ENCODE peak calls at places on chromosome 11, in ten cellular contexts. One of them, this sample, is unnamed.

GRCh38 chr11:2298795-2299747 is 2.6 kb downstream of the C11orf21 start:
- DNase-seq in GM10248: no peak
- DNase-seq in kidney epithelial cell: no peak
- DNase-seq in endothelial cell: peak
- DNase-seq in AG04450: no peak
- DNase-seq in neural progenitor cell: peak
- DNase-seq in heart left ventricle: no peak
- DNase-seq in nephron progenitor cell: peak
- DNase-seq in lower leg skin: peak
- DNase-seq in H1: peak
- DNase-seq in this sample: no peak

GRCh38 chr11:71248656-71249055 is 3.7 kb downstream of the SHANK2 start:
- DNase-seq in nephron progenitor cell: no peak
- DNase-seq in GM10248: no peak
- DNase-seq in AG04450: no peak
- DNase-seq in endothelial cell: no peak
- DNase-seq in H1: no peak
- DNase-seq in neural progenitor cell: no peak
- DNase-seq in lower leg skin: no peak
- DNase-seq in heart left ventricle: no peak
- DNase-seq in kidney epithelial cell: no peak
- DNase-seq in this sample: no peak

GRCh38 chr11:86954288-86955110 is 696 bp downstream of the FZD4 start:
- DNase-seq in endothelial cell: peak
- DNase-seq in nephron progenitor cell: peak
- DNase-seq in neural progenitor cell: peak
- DNase-seq in kidney epithelial cell: no peak
- DNase-seq in GM10248: peak
- DNase-seq in lower leg skin: peak
- DNase-seq in heart left ventricle: peak
- DNase-seq in AG04450: no peak
- DNase-seq in H1: no peak
- DNase-seq in this sample: no peak

GRCh38 chr11:101195294-101195693 is 65.7 kb upstream of the PGR start:
- DNase-seq in AG04450: no peak
- DNase-seq in endothelial cell: no peak
- DNase-seq in GM10248: no peak
- DNase-seq in lower leg skin: no peak
- DNase-seq in neural progenitor cell: no peak
- DNase-seq in nephron progenitor cell: no peak
- DNase-seq in H1: no peak
- DNase-seq in kidney epithelial cell: no peak
- DNase-seq in heart left ventricle: no peak
- DNase-seq in this sample: no peak

GRCh38 chr11:110429614-110430266 is at the start of gene FDX1:
- DNase-seq in H1: peak
- DNase-seq in nephron progenitor cell: peak
- DNase-seq in kidney epithelial cell: peak
- DNase-seq in lower leg skin: peak
- DNase-seq in AG04450: peak
- DNase-seq in endothelial cell: peak
- DNase-seq in neural progenitor cell: peak
- DNase-seq in heart left ventricle: peak
- DNase-seq in GM10248: peak
- DNase-seq in this sample: peak

GRCh38 chr11:73245461-73245860 is 26.7 kb upstream of the P2RY6 start:
- DNase-seq in lower leg skin: no peak
- DNase-seq in kidney epithelial cell: no peak
- DNase-seq in nephron progenitor cell: no peak
- DNase-seq in endothelial cell: no peak
- DNase-seq in neural progenitor cell: no peak
- DNase-seq in H1: no peak
- DNase-seq in GM10248: no peak
- DNase-seq in AG04450: no peak
- DNase-seq in heart left ventricle: no peak
- DNase-seq in this sample: no peak

GRCh38 chr11:119999220-119999619 is 138.7 kb downstream of the TRIM29 start:
- DNase-seq in endothelial cell: no peak
- DNase-seq in heart left ventricle: no peak
- DNase-seq in kidney epithelial cell: no peak
- DNase-seq in neural progenitor cell: peak
- DNase-seq in AG04450: no peak
- DNase-seq in H1: no peak
- DNase-seq in lower leg skin: no peak
- DNase-seq in GM10248: no peak
- DNase-seq in nephron progenitor cell: no peak
- DNase-seq in this sample: no peak

GRCh38 chr11:6022954-6023353 is 7.6 kb downstream of the OR56A1 start:
- DNase-seq in endothelial cell: peak
- DNase-seq in heart left ventricle: no peak
- DNase-seq in nephron progenitor cell: peak
- DNase-seq in neural progenitor cell: peak
- DNase-seq in lower leg skin: no peak
- DNase-seq in kidney epithelial cell: no peak
- DNase-seq in H1: no peak
- DNase-seq in AG04450: no peak
- DNase-seq in GM10248: no peak
- DNase-seq in this sample: no peak

GRCh38 chr11:2775083-2775625 is 75.4 kb upstream of the KCNQ1OT1 start:
- DNase-seq in nephron progenitor cell: no peak
- DNase-seq in lower leg skin: peak
- DNase-seq in kidney epithelial cell: no peak
- DNase-seq in heart left ventricle: no peak
- DNase-seq in endothelial cell: peak
- DNase-seq in H1: no peak
- DNase-seq in neural progenitor cell: no peak
- DNase-seq in GM10248: no peak
- DNase-seq in AG04450: no peak
- DNase-seq in this sample: no peak

GRCh38 chr11:113991170-113991569 is 16.3 kb downstream of the HTR3A start:
- DNase-seq in heart left ventricle: no peak
- DNase-seq in endothelial cell: peak
- DNase-seq in H1: peak
- DNase-seq in lower leg skin: no peak
- DNase-seq in GM10248: no peak
- DNase-seq in kidney epithelial cell: no peak
- DNase-seq in AG04450: no peak
- DNase-seq in nephron progenitor cell: peak
- DNase-seq in neural progenitor cell: peak
- DNase-seq in this sample: peak

DNA sequence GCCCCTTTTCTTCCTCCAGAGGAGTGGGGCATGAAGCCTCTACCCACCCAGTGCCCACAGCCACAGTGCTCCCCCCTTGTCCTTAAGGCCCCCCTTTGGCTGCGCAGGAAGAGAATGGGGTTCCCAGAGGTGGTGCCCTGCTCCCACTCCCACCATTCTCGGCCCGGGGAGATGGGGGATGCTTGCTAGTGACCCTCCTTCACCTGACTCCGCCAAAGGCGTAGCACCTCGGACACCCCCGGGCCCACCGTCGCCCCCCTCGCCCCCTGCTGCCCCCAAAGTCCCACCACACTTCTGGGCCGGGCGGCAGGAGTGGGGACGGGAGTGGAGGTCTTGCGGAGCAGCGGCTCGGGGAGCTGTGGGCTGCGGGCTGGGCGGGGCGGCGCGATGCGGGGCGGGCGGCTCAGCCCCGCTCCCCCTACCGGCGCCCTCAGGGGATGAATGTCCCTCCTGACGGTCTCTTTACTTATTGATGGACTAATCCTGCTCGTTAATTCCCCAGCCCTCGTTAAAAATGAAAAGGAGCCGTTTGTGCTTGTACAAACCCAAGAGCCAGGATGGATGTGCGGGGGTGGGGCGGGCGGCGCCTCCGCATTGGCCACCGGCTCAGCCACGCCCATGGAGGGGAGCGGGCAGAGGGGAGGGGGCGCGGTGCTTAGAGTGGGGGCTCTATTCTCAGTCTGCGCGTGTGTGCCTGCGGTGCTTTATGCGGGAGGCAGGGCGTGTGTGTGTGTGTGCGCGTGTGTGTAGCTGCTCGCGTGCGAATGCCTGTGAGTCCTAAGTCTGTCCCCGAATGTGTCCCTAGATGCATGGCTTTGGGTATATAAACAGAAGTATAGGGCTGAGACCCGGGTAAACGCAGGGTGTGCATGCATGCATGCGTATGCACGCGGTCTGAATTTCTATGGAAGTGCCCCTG is 25.6 kb downstream of the SYT7 start:
- DNase-seq in neural progenitor cell: peak
- DNase-seq in GM10248: no peak
- DNase-seq in AG04450: no peak
- DNase-seq in endothelial cell: peak
- DNase-seq in H1: peak
- DNase-seq in nephron progenitor cell: peak
- DNase-seq in heart left ventricle: no peak
- DNase-seq in kidney epithelial cell: no peak
- DNase-seq in lower leg skin: no peak
- DNase-seq in this sample: no peak
- TF ChIP-seq CTCF in neural progenitor cell: peak
- TF ChIP-seq CTCF in GM10248: no peak
- TF ChIP-seq CTCF in AG04450: no peak
- TF ChIP-seq CTCF in endothelial cell: peak
- TF ChIP-seq CTCF in H1: peak
- TF ChIP-seq CTCF in nephron progenitor cell: peak
- TF ChIP-seq CTCF in heart left ventricle: no peak
- TF ChIP-seq CTCF in kidney epithelial cell: no peak
- TF ChIP-seq CTCF in lower leg skin: no peak
- TF ChIP-seq CTCF in this sample: peak

GRCh38 chr11:36622431-36623136 is 24.5 kb upstream of the RAG2 start:
- DNase-seq in kidney epithelial cell: no peak
- DNase-seq in heart left ventricle: no peak
- DNase-seq in endothelial cell: no peak
- DNase-seq in H1: no peak
- DNase-seq in lower leg skin: no peak
- DNase-seq in GM10248: no peak
- DNase-seq in neural progenitor cell: peak
- DNase-seq in nephron progenitor cell: no peak
- DNase-seq in AG04450: peak
- DNase-seq in this sample: no peak
- TF ChIP-seq CTCF in kidney epithelial cell: peak
- TF ChIP-seq CTCF in heart left ventricle: peak
- TF ChIP-seq CTCF in endothelial cell: no peak
- TF ChIP-seq CTCF in H1: peak
- TF ChIP-seq CTCF in lower leg skin: no peak
- TF ChIP-seq CTCF in GM10248: peak
- TF ChIP-seq CTCF in neural progenitor cell: peak
- TF ChIP-seq CTCF in nephron progenitor cell: peak
- TF ChIP-seq CTCF in AG04450: peak
- TF ChIP-seq CTCF in this sample: no peak

DNA sequence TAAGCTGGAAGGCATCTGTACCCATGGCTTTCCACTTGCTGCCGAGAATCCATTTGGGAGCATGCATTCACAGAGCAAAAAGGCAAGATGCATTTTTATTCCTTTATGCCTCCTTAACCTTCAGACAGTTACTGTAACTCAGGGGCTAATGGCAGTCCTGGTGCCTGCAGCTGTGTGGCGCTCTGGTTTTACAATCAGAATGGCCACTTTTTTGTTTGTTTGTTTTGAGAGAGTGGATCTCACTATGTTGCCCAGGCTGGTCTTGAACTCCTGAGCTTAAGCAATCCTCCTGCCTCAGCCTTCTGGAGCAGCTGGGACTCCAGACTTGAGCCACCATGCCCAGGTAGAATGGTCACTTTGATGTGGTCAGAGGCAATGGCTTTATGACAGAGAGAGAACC is 101.8 kb downstream of the NAV2 start:
- DNase-seq in H1: no peak
- DNase-seq in kidney epithelial cell: no peak
- DNase-seq in GM10248: no peak
- DNase-seq in endothelial cell: no peak
- DNase-seq in neural progenitor cell: no peak
- DNase-seq in heart left ventricle: no peak
- DNase-seq in nephron progenitor cell: no peak
- DNase-seq in lower leg skin: no peak
- DNase-seq in AG04450: no peak
- DNase-seq in this sample: no peak
- TF ChIP-seq CTCF in H1: peak
- TF ChIP-seq CTCF in kidney epithelial cell: no peak
- TF ChIP-seq CTCF in GM10248: no peak
- TF ChIP-seq CTCF in endothelial cell: no peak
- TF ChIP-seq CTCF in neural progenitor cell: peak
- TF ChIP-seq CTCF in heart left ventricle: no peak
- TF ChIP-seq CTCF in nephron progenitor cell: no peak
- TF ChIP-seq CTCF in lower leg skin: no peak
- TF ChIP-seq CTCF in AG04450: no peak
- TF ChIP-seq CTCF in this sample: no peak

DNA sequence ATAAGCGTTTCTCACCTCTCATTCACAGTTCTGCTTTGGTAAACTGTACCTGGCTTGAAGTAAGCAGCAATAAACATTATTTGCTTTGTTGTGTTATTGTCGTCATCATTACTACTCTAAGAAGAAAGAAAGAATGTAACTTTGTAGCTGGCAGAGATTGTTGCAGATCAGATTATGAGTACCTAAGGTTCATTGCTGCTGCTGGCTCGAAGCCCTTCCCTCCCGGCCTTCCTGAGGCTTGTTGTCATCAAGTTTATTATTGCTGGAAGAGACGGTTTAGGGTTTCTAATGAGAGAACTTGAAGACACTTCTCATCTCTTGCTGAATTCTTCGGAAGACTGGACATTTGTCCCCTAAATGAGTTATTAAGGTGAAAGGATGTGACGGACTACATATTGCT is 101.3 kb downstream of the GRAMD1B start:
- DNase-seq in nephron progenitor cell: no peak
- DNase-seq in GM10248: no peak
- DNase-seq in neural progenitor cell: no peak
- DNase-seq in kidney epithelial cell: no peak
- DNase-seq in AG04450: no peak
- DNase-seq in heart left ventricle: no peak
- DNase-seq in H1: no peak
- DNase-seq in lower leg skin: no peak
- DNase-seq in endothelial cell: no peak
- DNase-seq in this sample: no peak
- TF ChIP-seq CTCF in nephron progenitor cell: no peak
- TF ChIP-seq CTCF in GM10248: no peak
- TF ChIP-seq CTCF in neural progenitor cell: no peak
- TF ChIP-seq CTCF in kidney epithelial cell: no peak
- TF ChIP-seq CTCF in AG04450: no peak
- TF ChIP-seq CTCF in heart left ventricle: no peak
- TF ChIP-seq CTCF in H1: no peak
- TF ChIP-seq CTCF in lower leg skin: no peak
- TF ChIP-seq CTCF in endothelial cell: no peak
- TF ChIP-seq CTCF in this sample: no peak

This sample was measured in mesothelial cell of epicardium.